ENCODE peak calls at places on chromosome X, in seven cellular contexts. Y, G, E, F, U, J and I are unnamed samples.
A peak's percentile ranks its signal among the peaks of the same experiment; 100 is the strongest.

GRCh38 chrX:78092296-78092695 is 11.8 kb upstream of the PGK1 start:
- DNase-seq in G (peak; percentile 69), Y (no peak), U (no peak), E (peak; percentile 48), F (peak; percentile 29), J (no peak), I (no peak)

GRCh38 chrX:27838176-27838575 is 30.4 kb downstream of the MAGEB10 start:
- DNase-seq in J (no peak), G (no peak), F (no peak), U (no peak), Y (no peak), E (no peak), I (no peak)

GRCh38 chrX:16160729-16161128 is 6.6 kb upstream of the MAGEB17 start:
- DNase-seq in G (peak; percentile 40), E (peak; percentile 89), Y (no peak), U (no peak), J (no peak), F (peak; percentile 62), I (no peak)

GRCh38 chrX:154602766-154603437 is 16.2 kb downstream of the CTAG1B start:
- DNase-seq in F (no peak), G (no peak), J (no peak), Y (no peak), U (no peak), E (no peak), I (no peak)

GRCh38 chrX:20514358-20514757 is 247.6 kb upstream of the RPS6KA3 start:
- DNase-seq in G (peak; percentile 64), J (no peak), U (no peak), F (peak; percentile 80), Y (no peak), E (peak; percentile 68), I (no peak)

GRCh38 chrX:24479924-24480722 is 15.0 kb downstream of the PDK3 start:
- DNase-seq in G (no peak), J (no peak), Y (peak; percentile 51), U (no peak), E (no peak), F (no peak), I (peak; percentile 72)

GRCh38 chrX:53262189-53262917 is 19.0 kb downstream of the IQSEC2 start:
- DNase-seq in F (no peak), J (no peak), E (no peak), G (no peak), Y (no peak), U (no peak), I (no peak)

GRCh38 chrX:43969504-43970501 is 3.4 kb downstream of the NDP start:
- DNase-seq in F (peak; percentile 56), J (no peak), E (peak; percentile 14), G (peak; percentile 33), U (peak; percentile 61), Y (no peak), I (no peak)

GRCh38 chrX:72110051-72110926 is 21.4 kb downstream of the RTL5 start:
- DNase-seq in F (no peak), U (no peak), E (no peak), J (no peak), Y (no peak), G (no peak), I (no peak)

GRCh38 chrX:68059469-68059868 is 373.8 kb downstream of the OPHN1 start:
- DNase-seq in Y (no peak), U (no peak), J (no peak), F (no peak), G (no peak), E (peak; percentile 58), I (no peak)

GRCh38 chrX:56792270-56793111 is 63.4 kb downstream of the NBDY start:
- DNase-seq in G (no peak), Y (no peak), U (no peak), E (no peak), J (no peak), F (no peak), I (no peak)

GRCh38 chrX:31128849-31129248 is 57.0 kb upstream of the FTHL17 start:
- DNase-seq in Y (no peak), E (no peak), J (no peak), U (no peak), F (no peak), G (no peak), I (no peak)

GRCh38 chrX:154444001-154444754 is at the start of gene FAM50A:
- DNase-seq in E (peak; percentile 55), J (peak; percentile 78), Y (peak; percentile 88), U (peak; percentile 85), G (peak; percentile 65), F (peak; percentile 26), I (no peak)

GRCh38 chrX:69618803-69619202 is 2.9 kb downstream of the EDA start:
- DNase-seq in E (peak; percentile 3), Y (no peak), U (no peak), J (no peak), G (peak; percentile 47), F (peak; percentile 5), I (no peak)

GRCh38 chrX:54891573-54891972 is 29.1 kb upstream of the TRO start:
- DNase-seq in G (peak; percentile 57), Y (no peak), E (peak; percentile 37), F (peak; percentile 48), U (no peak), J (no peak), I (peak; percentile 3)

GRCh38 chrX:131938749-131939148 is 84.4 kb upstream of the STK26 start:
- DNase-seq in G (no peak), E (no peak), Y (no peak), F (no peak), J (no peak), U (no peak), I (no peak)

GRCh38 chrX:117325706-117326105 is 790.9 kb downstream of the KLHL13 start:
- DNase-seq in J (no peak), Y (no peak), U (peak; percentile 11), F (no peak), E (no peak), G (no peak), I (no peak)

GRCh38 chrX:14013074-14013473 is 16.6 kb downstream of the GEMIN8 start:
- DNase-seq in F (no peak), E (peak; percentile 34), J (no peak), U (no peak), G (no peak), Y (no peak), I (no peak)

GRCh38 chrX:132958086-132958703 is at the start of gene HS6ST2:
- DNase-seq in F (no peak), E (no peak), J (no peak), U (peak; percentile 60), G (no peak), Y (peak; percentile 48), I (no peak)

GRCh38 chrX:1178580-1179057 is 33.8 kb downstream of the CRLF2 start:
- DNase-seq in F (no peak), Y (no peak), E (peak; percentile 19), U (no peak), G (no peak), J (no peak), I (no peak)
- H3K4me3 ChIP-seq in F (no peak overlapping the region), Y (no peak overlapping the region), E (no peak overlapping the region), U (no peak overlapping the region), G (no peak overlapping the region), J (no peak overlapping the region), I (no peak overlapping the region)

DNA sequence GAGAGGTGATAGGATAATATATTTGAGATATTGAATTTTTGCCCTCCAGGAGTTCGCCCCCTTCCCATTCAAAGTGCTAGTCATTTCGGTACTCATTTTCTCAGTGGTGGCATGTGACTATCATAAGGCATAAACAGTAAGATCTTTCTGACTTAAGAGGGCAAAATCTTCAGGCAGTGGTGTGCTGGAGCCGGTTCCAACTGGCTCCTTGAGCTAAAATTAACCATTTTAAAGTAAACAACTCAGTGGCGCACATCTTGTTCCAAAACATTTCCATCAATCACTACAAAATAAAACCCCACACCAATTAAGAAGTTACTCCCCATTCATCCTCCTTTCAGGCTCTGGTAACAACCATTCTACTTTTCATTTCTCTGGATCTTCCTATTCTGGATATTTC is 43.3 kb downstream of the LUZP4 start:
- DNase-seq in J (no peak), U (no peak), E (no peak), Y (no peak), F (no peak), G (no peak), I (no peak)
- TF ChIP-seq CTCF in J (no peak), U (no peak), E (no peak), Y (no peak), F (no peak), G (no peak), I (no peak)

GRCh38 chrX:134024686-134025377 is 39.4 kb upstream of the GPC3 start:
- DNase-seq in U (no peak), Y (no peak), F (no peak), J (no peak), G (no peak), E (no peak), I (no peak)

GRCh38 chrX:134025986-134026731 is 40.8 kb upstream of the GPC3 start:
- DNase-seq in U (no peak), Y (no peak), E (no peak), F (no peak), J (no peak), G (no peak), I (no peak)

GRCh38 chrX:134023851-134024281 is 38.5 kb upstream of the GPC3 start:
- DNase-seq in G (peak; percentile 19), F (no peak), U (no peak), Y (no peak), J (no peak), E (no peak), I (no peak)

GRCh38 chrX:134020910-134021309 is 35.5 kb upstream of the GPC3 start:
- DNase-seq in U (no peak), Y (no peak), J (no peak), E (no peak), G (no peak), F (no peak), I (no peak)

DNA sequence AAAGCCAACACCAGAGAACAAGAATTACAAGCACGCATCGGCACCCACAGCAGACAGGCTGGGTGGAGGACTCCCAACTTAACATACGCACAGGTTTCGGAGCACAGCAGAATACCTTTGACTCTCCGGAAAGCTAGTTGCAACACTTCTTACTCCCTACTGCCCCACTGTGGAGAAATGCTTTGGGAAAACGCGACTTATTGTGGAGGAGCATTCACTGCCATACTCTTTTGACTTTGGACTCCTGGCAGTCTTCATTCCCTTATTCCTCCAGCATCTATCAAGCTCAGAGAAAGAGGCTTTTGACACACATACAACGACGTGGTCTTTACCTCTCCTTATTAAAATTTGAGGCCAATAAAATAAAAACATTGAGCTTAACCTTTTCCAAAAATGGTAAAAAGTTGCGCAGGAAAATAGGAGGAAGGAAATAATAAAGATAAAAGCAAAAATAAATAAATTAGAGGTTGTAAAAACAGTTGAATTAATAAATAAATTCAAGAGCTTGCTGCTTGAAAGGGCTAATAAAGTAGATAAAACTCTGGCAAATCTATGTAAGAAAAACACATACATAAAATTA is 41.4 kb upstream of the GPC3 start:
- DNase-seq in E (peak; percentile 8), G (peak; percentile 64), U (no peak), F (peak; percentile 11), Y (peak; percentile 23), J (no peak), I (peak; percentile 1)
- H3K4me3 ChIP-seq in E (no peak overlapping the region), G (no peak overlapping the region), U (no peak overlapping the region), F (no peak overlapping the region), Y (no peak overlapping the region), J (no peak overlapping the region), I (no peak overlapping the region)

GRCh38 chrX:102126863-102127262 is 1.4 kb downstream of the TCEAL2 start:
- DNase-seq in G (no peak), E (no peak), U (no peak), J (no peak), F (no peak), Y (no peak), I (no peak)

GRCh38 chrX:102129473-102129872 is 4.0 kb downstream of the TCEAL2 start:
- DNase-seq in F (no peak), U (no peak), E (peak; percentile 1), G (peak; percentile 7), J (no peak), Y (no peak), I (no peak)
- TF ChIP-seq CTCF in F (peak; percentile 20), U (no peak), E (peak; percentile 35), G (peak; percentile 24), J (no peak), Y (no peak), I (peak; percentile 17)